ENCODE peak calls at places on chromosomes 7 and 10, in seven cellular contexts. T, F, D, O, B, U and P are unnamed samples.

GRCh38 chr7:71377062-71377461 is 245.1 kb downstream of the GALNT17 start:
- DNase-seq in T (no peak), F (no peak), D (no peak), O (no peak), B (no peak), U (no peak), P (no peak)

GRCh38 chr10:81848931-81849330 is 26.1 kb upstream of the NRG3 start:
- DNase-seq in T (no peak), F (no peak), D (no peak), O (no peak), B (no peak), U (no peak), P (no peak)

GRCh38 chr10:53952698-53953097 is 848.3 kb downstream of the PCDH15 start:
- DNase-seq in T (no peak), F (no peak), D (no peak), O (no peak), B (no peak), U (no peak), P (no peak)

GRCh38 chr7:131524116-131524515 is 32.3 kb downstream of the PODXL start:
- DNase-seq in T (no peak), F (no peak), D (no peak), O (no peak), B (no peak), U (no peak), P (no peak)

GRCh38 chr7:84251183-84251845 is 56.7 kb upstream of the SEMA3A start:
- DNase-seq in T (no peak), F (no peak), D (no peak), O (peak; percentile 96), B (no peak), U (no peak), P (no peak)

GRCh38 chr7:29248713-29249382 is 54.3 kb downstream of the CHN2 start:
- DNase-seq in T (no peak), F (no peak), D (no peak), O (no peak), B (no peak), U (no peak), P (no peak)

GRCh38 chr10:69045441-69046300 is 42.2 kb upstream of the SRGN start:
- DNase-seq in T (no peak), F (peak; percentile 30), D (no peak), O (peak; percentile 24), B (no peak), U (no peak), P (peak; percentile 86)

GRCh38 chr10:103147645-103148044 is 45.4 kb downstream of the NT5C2 start:
- DNase-seq in T (no peak), F (no peak), D (no peak), O (no peak), B (no peak), U (no peak), P (no peak)

GRCh38 chr7:38129162-38129561 is 48.9 kb upstream of the STARD3NL start:
- DNase-seq in T (no peak), F (no peak), D (no peak), O (no peak), B (no peak), U (no peak), P (no peak)

GRCh38 chr10:19014034-19014433 is 34.6 kb upstream of the MALRD1 start:
- DNase-seq in T (no peak), F (no peak), D (no peak), O (peak; percentile 65), B (no peak), U (no peak), P (no peak)

GRCh38 chr10:48234807-48235206 is 39.7 kb downstream of the FRMPD2 start:
- DNase-seq in T (no peak), F (no peak), D (no peak), O (no peak), B (no peak), U (no peak), P (no peak)

GRCh38 chr7:155610633-155611193 is 33.7 kb upstream of the RBM33 start:
- DNase-seq in T (no peak), F (no peak), D (no peak), O (no peak), B (no peak), U (no peak), P (no peak)

GRCh38 chr10:57723305-57723704 is 544.4 kb downstream of the IPMK start:
- DNase-seq in T (no peak), F (no peak), D (no peak), O (no peak), B (no peak), U (no peak), P (no peak)

GRCh38 chr10:96586419-96587254 is at the start of gene TM9SF3:
- DNase-seq in T (peak; percentile 50), F (peak; percentile 93), D (peak; percentile 18), O (peak; percentile 75), B (peak; percentile 93), U (peak; percentile 93), P (peak; percentile 93)

GRCh38 chr7:115825736-115826135 is 204.8 kb downstream of the TFEC start:
- DNase-seq in T (no peak), F (no peak), D (no peak), O (no peak), B (no peak), U (no peak), P (no peak)

GRCh38 chr7:104960741-104961479 is 53.1 kb upstream of the KMT2E start:
- DNase-seq in T (no peak), F (no peak), D (no peak), O (no peak), B (no peak), U (no peak), P (no peak)

GRCh38 chr7:138000081-138000701 is 1.7 kb downstream of the CREB3L2 start:
- DNase-seq in T (no peak), F (no peak), D (no peak), O (peak; percentile 66), B (peak; percentile 91), U (no peak), P (no peak)